ENCODE peak calls at places on chromosomes 13 and 19, in four cellular contexts. L is mesenchymal stem cell, M is H9, H is mesendoderm. Y is an unnamed sample.

GRCh38 chr19:12000152-12000981 is 35.1 kb downstream of the ZNF433 start:
- DNase-seq in L (no peak), M (no peak), H (no peak), Y (peak; percentile 43)

GRCh38 chr19:2207991-2208860 is 27.9 kb downstream of the PLEKHJ1 start:
- DNase-seq in L (peak; percentile 91), M (peak; percentile 74), H (peak; percentile 62), Y (peak; percentile 57)

GRCh38 chr13:24615911-24616472 is 64.2 kb upstream of the ATP12A start:
- DNase-seq in L (no peak), M (no peak), H (no peak), Y (no peak)

GRCh38 chr19:3683405-3683865 is 16.8 kb downstream of the PIP5K1C start:
- DNase-seq in L (peak; percentile 90), M (peak; percentile 92), H (peak; percentile 98), Y (no peak)

GRCh38 chr13:36673838-36674326 is at the start of gene SERTM1:
- DNase-seq in L (no peak), M (peak; percentile 86), H (peak; percentile 77), Y (no peak)

GRCh38 chr13:99331881-99332293 is 24.7 kb upstream of the GPR183 start:
- DNase-seq in L (no peak), M (no peak), H (no peak), Y (no peak)

GRCh38 chr13:33164331-33164730 is 121.2 kb downstream of the STARD13 start:
- DNase-seq in L (peak; percentile 52), M (no peak), H (no peak), Y (no peak)

GRCh38 chr19:53102186-53102585 is 1.0 kb downstream of the ZNF160 start:
- DNase-seq in L (no peak), M (no peak), H (peak; percentile 29), Y (no peak)

GRCh38 chr13:46992383-46992952 is 95.6 kb upstream of the HTR2A start:
- DNase-seq in L (no peak), M (no peak), H (peak; percentile 43), Y (no peak)

GRCh38 chr13:46475586-46475991 is 77.4 kb upstream of the LRCH1 start:
- DNase-seq in L (peak; percentile 81), M (no peak), H (no peak), Y (no peak)

GRCh38 chr13:43397110-43397509 is 373.7 kb downstream of the DNAJC15 start:
- DNase-seq in L (peak; percentile 24), M (no peak), H (no peak), Y (peak; percentile 68)

GRCh38 chr13:20492641-20493040 is 33.0 kb downstream of the CRYL1 start:
- DNase-seq in L (peak; percentile 26), M (peak; percentile 54), H (peak; percentile 55), Y (peak; percentile 65)

GRCh38 chr19:11322269-11323024 is 17.0 kb downstream of the RAB3D start:
- DNase-seq in L (peak; percentile 57), M (no peak), H (no peak), Y (peak; percentile 37)

GRCh38 chr13:36454962-36455361 is 22.7 kb downstream of the CCNA1 start:
- DNase-seq in L (no peak), M (no peak), H (no peak), Y (no peak)

GRCh38 chr19:18440421-18440877 is 2.5 kb upstream of the ISYNA1 start:
- DNase-seq in L (no peak), M (no peak), H (peak; percentile 54), Y (no peak)

GRCh38 chr13:73254827-73255226 is 196.0 kb downstream of the KLF5 start:
- DNase-seq in L (no peak), M (no peak), H (no peak), Y (no peak)

GRCh38 chr13:28544026-28544425 is 49.1 kb upstream of the FLT1 start:
- DNase-seq in L (no peak), M (no peak), H (no peak), Y (no peak)

GRCh38 chr13:100594731-100595130 is 6.1 kb upstream of the GGACT start:
- DNase-seq in L (no peak), M (peak; percentile 67), H (peak; percentile 52), Y (no peak)

GRCh38 chr19:42282036-42282762 is 13.1 kb downstream of the CIC start:
- DNase-seq in L (peak; percentile 85), M (no peak), H (no peak), Y (peak; percentile 34)

GRCh38 chr19:47416667-47417033 is 2.7 kb downstream of the MEIS3 start:
- DNase-seq in L (no peak), M (no peak), H (no peak), Y (no peak)

GRCh38 chr19:47418595-47419036 is 711 bp downstream of the MEIS3 start:
- DNase-seq in L (no peak), M (no peak), H (no peak), Y (no peak)

GRCh38 chr19:47417746-47418594 is 1.4 kb downstream of the MEIS3 start:
- DNase-seq in L (no peak), M (no peak), H (no peak), Y (peak; percentile 18)

GRCh38 chr19:47415953-47416666 is 3.2 kb downstream of the MEIS3 start:
- DNase-seq in L (no peak), M (no peak), H (no peak), Y (no peak)

GRCh38 chr19:47417107-47417745 is 2.1 kb downstream of the MEIS3 start:
- DNase-seq in L (no peak), M (no peak), H (no peak), Y (no peak)
- H2AK5ac ChIP-seq in L (no peak overlapping the region), M (no peak overlapping the region), H (no peak overlapping the region), Y (no peak overlapping the region)

GRCh38 chr13:114077121-114077937 is 55.1 kb downstream of the RASA3 start:
- DNase-seq in L (no peak), M (no peak), H (no peak), Y (no peak)

GRCh38 chr13:114076329-114076761 is 56.1 kb downstream of the RASA3 start:
- DNase-seq in L (no peak), M (no peak), H (no peak), Y (no peak)

GRCh38 chr13:114072421-114072820 is 60.0 kb downstream of the RASA3 start:
- DNase-seq in L (no peak), M (no peak), H (no peak), Y (no peak)

GRCh38 chr13:114073881-114074551 is 58.4 kb downstream of the RASA3 start:
- DNase-seq in L (no peak), M (no peak), H (no peak), Y (no peak)

GRCh38 chr13:114074671-114075315 is 57.6 kb downstream of the RASA3 start:
- DNase-seq in L (no peak), M (no peak), H (no peak), Y (no peak)
- H2AK5ac ChIP-seq in L (no peak overlapping the region), M (no peak overlapping the region), H (no peak overlapping the region), Y (no peak overlapping the region)

GRCh38 chr19:49889038-49889686 is 7.5 kb downstream of the IL4I1 start:
- DNase-seq in L (no peak), M (no peak), H (no peak), Y (no peak)

GRCh38 chr19:49888478-49888901 is 8.2 kb downstream of the IL4I1 start:
- DNase-seq in L (no peak), M (no peak), H (no peak), Y (no peak)

GRCh38 chr19:49890349-49891311 is 6.1 kb downstream of the IL4I1 start:
- DNase-seq in L (no peak), M (peak; percentile 88), H (no peak), Y (no peak)

GRCh38 chr19:49891393-49891792 is 5.3 kb downstream of the IL4I1 start:
- DNase-seq in L (no peak), M (no peak), H (no peak), Y (no peak)

DNA sequence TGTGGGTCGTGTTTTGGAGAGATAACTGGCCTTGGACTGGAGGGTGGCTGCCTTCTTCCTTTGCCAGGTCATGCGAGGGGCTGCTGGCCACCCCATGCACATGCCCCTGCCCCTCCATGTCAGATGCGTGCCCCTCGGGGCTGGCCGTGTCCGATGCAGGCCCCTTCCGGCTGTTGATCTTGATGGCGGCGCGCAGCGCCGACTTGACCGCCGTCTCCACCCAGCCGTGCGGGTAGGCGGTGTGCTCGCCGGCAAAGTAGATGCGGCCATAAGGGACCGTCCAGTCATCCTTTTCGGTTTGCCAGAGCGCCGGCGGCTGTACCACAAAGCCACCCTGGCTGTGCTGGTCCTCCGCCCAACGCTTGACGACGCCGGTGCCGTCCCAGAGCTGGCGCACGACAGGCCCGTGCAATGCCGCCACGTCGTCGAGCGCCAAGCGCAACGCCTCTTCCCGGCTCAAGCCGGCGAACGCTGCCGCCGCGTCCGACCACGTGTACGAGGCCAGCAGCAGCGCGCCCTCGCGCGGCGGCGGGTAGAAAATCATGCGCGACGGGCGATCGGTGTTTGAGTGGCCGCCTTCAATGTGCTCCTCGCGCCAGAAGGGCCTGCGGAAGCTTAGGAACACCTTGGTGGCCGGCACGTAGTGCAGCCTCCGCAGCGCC is 6.9 kb downstream of the IL4I1 start:
- DNase-seq in L (peak; percentile 60), M (peak; percentile 93), H (peak; percentile 96), Y (peak; percentile 61)
- H2AK5ac ChIP-seq in L (no peak overlapping the region), M (no peak overlapping the region), H (no peak overlapping the region), Y (no peak overlapping the region)

GRCh38 chr19:39248806-39249205 is at the start of gene IFNL4:
- DNase-seq in L (no peak), M (no peak), H (no peak), Y (no peak)

GRCh38 chr19:39252458-39252857 is 3.8 kb upstream of the IFNL4 start:
- DNase-seq in L (no peak), M (no peak), H (peak; percentile 17), Y (no peak)

GRCh38 chr19:39253374-39254149 is 4.9 kb upstream of the IFNL4 start:
- DNase-seq in L (no peak), M (no peak), H (no peak), Y (no peak)

GRCh38 chr19:39247701-39248664 is 673 bp downstream of the IFNL4 start:
- DNase-seq in L (no peak), M (peak; percentile 46), H (peak; percentile 29), Y (no peak)

DNA sequence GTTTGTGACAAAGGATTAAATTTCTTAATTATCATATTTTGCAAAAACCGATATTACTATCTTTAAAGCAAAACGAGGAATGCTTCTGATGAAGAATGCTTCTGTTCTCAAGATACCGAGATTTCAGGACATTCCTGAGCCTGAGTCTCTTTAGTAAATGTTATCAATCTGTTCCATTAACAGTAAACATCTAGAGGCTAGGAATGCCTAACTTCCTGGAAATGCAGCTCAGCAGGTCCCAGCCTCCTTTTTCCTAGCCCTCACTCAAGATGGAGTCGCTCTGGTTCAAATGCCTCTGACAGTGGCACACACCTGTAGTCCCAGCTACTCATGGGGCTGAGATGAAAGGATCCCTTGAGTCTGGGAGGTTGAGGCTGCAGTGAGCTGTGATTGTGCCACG is 2.4 kb upstream of the IFNL4 start:
- DNase-seq in L (no peak), M (no peak), H (peak; percentile 9), Y (no peak)
- H2AK5ac ChIP-seq in L (no peak overlapping the region), M (no peak overlapping the region), H (no peak overlapping the region), Y (no peak overlapping the region)

DNA sequence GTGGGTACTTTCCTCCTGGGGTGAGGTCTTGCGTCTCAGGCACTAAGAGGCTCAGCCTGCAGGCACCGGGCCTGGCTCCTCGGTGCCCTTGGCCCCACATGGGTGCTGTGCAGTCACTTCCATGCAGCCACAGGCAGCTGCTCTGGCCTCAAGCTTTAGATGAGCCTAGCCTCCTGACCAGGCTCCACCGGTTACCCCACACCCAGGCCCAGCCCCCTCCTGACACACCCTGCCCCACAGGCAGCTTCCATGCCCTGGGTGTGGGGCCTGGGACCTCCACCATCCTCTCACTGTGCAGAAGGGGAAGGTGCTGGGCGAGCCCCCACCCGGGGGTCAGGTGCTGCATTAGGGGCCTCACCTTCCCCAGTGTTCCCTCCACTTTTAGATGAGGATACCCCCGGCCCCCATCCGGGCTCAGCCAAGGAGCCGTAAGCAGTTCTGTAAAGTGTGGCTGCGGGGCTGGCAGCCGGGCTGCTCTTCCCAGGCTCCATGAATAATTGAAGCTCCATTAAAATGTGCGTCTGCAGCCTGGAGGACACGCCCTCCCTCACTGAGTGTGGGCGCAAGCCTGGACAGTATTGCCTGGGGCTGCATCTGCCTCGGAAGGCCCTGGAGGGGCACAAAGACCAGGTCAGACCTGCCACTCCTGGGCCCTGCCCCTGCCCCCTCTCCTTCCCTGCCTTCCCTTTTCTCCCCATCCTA is 72.5 kb upstream of the KCTD15 start:
- DNase-seq in L (no peak), M (no peak), H (no peak), Y (no peak)
- H2AK5ac ChIP-seq in L (no peak overlapping the region), M (no peak overlapping the region), H (no peak overlapping the region), Y (no peak overlapping the region)

Y was measured in IMR-90.